ENCODE peak calls at places on chromosomes 7 and 10, in ten cellular contexts. I is bronchial epithelial cell; H is MM.1S; X is RCC 7860; V is HT1080; S is GM20000; F is naive thymus-derived CD8-positive, alpha-beta T cell; T is kidney; K is activated naive CD8-positive, alpha-beta T cell treated with anti-CD3 and anti-CD28 coated beads, Interleukin-2, amount 50 U/mL, for 24 hours; Y is HTR-8/SVneo. C is an unnamed sample.

GRCh38 chr7:32905175-32905662 is 13.7 kb upstream of the KBTBD2 start:
- DNase-seq in I (peak), H (peak), X (no peak), V (peak), S (no peak), F (peak), T (no peak), K (peak), Y (no peak), C (no peak)

GRCh38 chr7:140904081-140904480 is 20.6 kb downstream of the BRAF start:
- DNase-seq in I (no peak), H (no peak), X (peak), V (peak), S (no peak), F (no peak), T (no peak), K (no peak), Y (no peak), C (no peak)

GRCh38 chr10:116796910-116797513 is 52.3 kb upstream of the ENO4 start:
- DNase-seq in I (peak), H (peak), X (peak), V (peak), S (peak), F (peak), T (peak), K (peak), Y (peak), C (no peak)

GRCh38 chr7:44581907-44582603 is at the start of gene TMED4:
- DNase-seq in I (peak), H (peak), X (peak), V (peak), S (peak), F (peak), T (peak), K (peak), Y (peak), C (peak)

GRCh38 chr7:151485006-151485732 is 34.5 kb downstream of the RHEB start:
- DNase-seq in I (peak), H (no peak), X (peak), V (peak), S (peak), F (no peak), T (no peak), K (peak), Y (no peak), C (no peak)

GRCh38 chr10:11336703-11337102 is 274.7 kb downstream of the USP6NL start:
- DNase-seq in I (no peak), H (no peak), X (no peak), V (peak), S (no peak), F (no peak), T (no peak), K (no peak), Y (no peak), C (no peak)

GRCh38 chr7:116753130-116753529 is 81.1 kb downstream of the MET start:
- DNase-seq in I (no peak), H (no peak), X (no peak), V (no peak), S (no peak), F (no peak), T (no peak), K (no peak), Y (no peak), C (no peak)

GRCh38 chr10:128062837-128063563 is 63.2 kb downstream of the MKI67 start:
- DNase-seq in I (no peak), H (peak), X (no peak), V (no peak), S (peak), F (peak), T (peak), K (peak), Y (no peak), C (peak)

GRCh38 chr10:31697271-31698168 is 231.1 kb downstream of the ARHGAP12 start:
- DNase-seq in I (peak), H (no peak), X (no peak), V (peak), S (no peak), F (no peak), T (peak), K (no peak), Y (no peak), C (no peak)

GRCh38 chr7:5406957-5407930 is 16.4 kb downstream of the TNRC18 start:
- DNase-seq in I (no peak), H (no peak), X (no peak), V (no peak), S (no peak), F (no peak), T (no peak), K (no peak), Y (no peak), C (no peak)